ENCODE peak calls at places on chromosomes 6 and 20, in four cellular contexts. One of them, this sample, is unnamed.

GRCh38 chr6:111361648-111362047 is 121.4 kb downstream of the REV3L start:
- DNase-seq in dorsolateral prefrontal cortex: no peak
- DNase-seq in cardiac muscle cell: peak; percentile 66
- DNase-seq in T-helper 2 cell: no peak
- DNase-seq in this sample: peak; percentile 58

GRCh38 chr6:159701413-159701999 is 8.5 kb upstream of the SOD2 start:
- DNase-seq in dorsolateral prefrontal cortex: no peak
- DNase-seq in cardiac muscle cell: no peak
- DNase-seq in T-helper 2 cell: no peak
- DNase-seq in this sample: no peak

GRCh38 chr6:72040106-72040505 is 153.8 kb downstream of the RIMS1 start:
- DNase-seq in dorsolateral prefrontal cortex: no peak
- DNase-seq in cardiac muscle cell: peak; percentile 14
- DNase-seq in T-helper 2 cell: no peak
- DNase-seq in this sample: no peak

GRCh38 chr6:145895802-145896201 is 68.4 kb downstream of the SHPRH start:
- DNase-seq in dorsolateral prefrontal cortex: no peak
- DNase-seq in cardiac muscle cell: no peak
- DNase-seq in T-helper 2 cell: no peak
- DNase-seq in this sample: no peak

GRCh38 chr6:84967389-84967788 is 203.0 kb upstream of the TBX18 start:
- DNase-seq in dorsolateral prefrontal cortex: no peak
- DNase-seq in cardiac muscle cell: peak; percentile 31
- DNase-seq in T-helper 2 cell: no peak
- DNase-seq in this sample: no peak

GRCh38 chr6:40999498-41000070 is 39.4 kb downstream of the UNC5CL start:
- DNase-seq in dorsolateral prefrontal cortex: no peak
- DNase-seq in cardiac muscle cell: peak; percentile 74
- DNase-seq in T-helper 2 cell: no peak
- DNase-seq in this sample: peak; percentile 13

GRCh38 chr6:124743420-124743819 is 218.8 kb upstream of the RNF217 start:
- DNase-seq in dorsolateral prefrontal cortex: no peak
- DNase-seq in cardiac muscle cell: no peak
- DNase-seq in T-helper 2 cell: no peak
- DNase-seq in this sample: no peak

GRCh38 chr6:132418566-132418965 is 17.3 kb upstream of the MOXD1 start:
- DNase-seq in dorsolateral prefrontal cortex: no peak
- DNase-seq in cardiac muscle cell: no peak
- DNase-seq in T-helper 2 cell: no peak
- DNase-seq in this sample: no peak

GRCh38 chr6:148467926-148468325 is 125.3 kb downstream of the SASH1 start:
- DNase-seq in dorsolateral prefrontal cortex: no peak
- DNase-seq in cardiac muscle cell: no peak
- DNase-seq in T-helper 2 cell: no peak
- DNase-seq in this sample: no peak

GRCh38 chr6:115976321-115976870 is 84.3 kb downstream of the FRK start:
- DNase-seq in dorsolateral prefrontal cortex: no peak
- DNase-seq in cardiac muscle cell: no peak
- DNase-seq in T-helper 2 cell: no peak
- DNase-seq in this sample: peak; percentile 93

GRCh38 chr20:30511322-30512030 is 746.0 kb upstream of the DEFB115 start:
- DNase-seq in dorsolateral prefrontal cortex: no peak
- DNase-seq in cardiac muscle cell: no peak
- DNase-seq in T-helper 2 cell: no peak
- DNase-seq in this sample: no peak

GRCh38 chr6:151024597-151024996 is 159.1 kb downstream of the MTHFD1L start:
- DNase-seq in dorsolateral prefrontal cortex: no peak
- DNase-seq in cardiac muscle cell: no peak
- DNase-seq in T-helper 2 cell: no peak
- DNase-seq in this sample: no peak

GRCh38 chr6:157184202-157185015 is 138.9 kb downstream of the TMEM242 start:
- DNase-seq in dorsolateral prefrontal cortex: peak; percentile 68
- DNase-seq in cardiac muscle cell: peak; percentile 77
- DNase-seq in T-helper 2 cell: peak; percentile 40
- DNase-seq in this sample: peak; percentile 53

GRCh38 chr20:10551732-10552724 is 116.9 kb downstream of the SLX4IP start:
- DNase-seq in dorsolateral prefrontal cortex: no peak
- DNase-seq in cardiac muscle cell: peak; percentile 35
- DNase-seq in T-helper 2 cell: no peak
- DNase-seq in this sample: peak; percentile 9

GRCh38 chr6:97068211-97068610 is 143.7 kb downstream of the KLHL32 start:
- DNase-seq in dorsolateral prefrontal cortex: no peak
- DNase-seq in cardiac muscle cell: peak; percentile 23
- DNase-seq in T-helper 2 cell: no peak
- DNase-seq in this sample: no peak

GRCh38 chr20:57719951-57720350 is 10.1 kb upstream of the PMEPA1 start:
- DNase-seq in dorsolateral prefrontal cortex: no peak
- DNase-seq in cardiac muscle cell: no peak
- DNase-seq in T-helper 2 cell: no peak
- DNase-seq in this sample: no peak

GRCh38 chr6:150741633-150742200 is 123.8 kb upstream of the MTHFD1L start:
- DNase-seq in dorsolateral prefrontal cortex: no peak
- DNase-seq in cardiac muscle cell: peak; percentile 60
- DNase-seq in T-helper 2 cell: no peak
- DNase-seq in this sample: no peak

GRCh38 chr6:43950206-43950605 is 177.0 kb downstream of the MRPL14 start:
- DNase-seq in dorsolateral prefrontal cortex: no peak
- DNase-seq in cardiac muscle cell: no peak
- DNase-seq in T-helper 2 cell: no peak
- DNase-seq in this sample: no peak

GRCh38 chr6:53315086-53315724 is 33.5 kb downstream of the ELOVL5 start:
- DNase-seq in dorsolateral prefrontal cortex: no peak
- DNase-seq in cardiac muscle cell: no peak
- DNase-seq in T-helper 2 cell: no peak
- DNase-seq in this sample: no peak

GRCh38 chr6:29986199-29986598 is 43.9 kb downstream of the HLA-A start:
- DNase-seq in dorsolateral prefrontal cortex: no peak
- DNase-seq in cardiac muscle cell: no peak
- DNase-seq in T-helper 2 cell: no peak
- DNase-seq in this sample: no peak

GRCh38 chr20:61589055-61589385 is 337.0 kb downstream of the CDH4 start:
- DNase-seq in dorsolateral prefrontal cortex: no peak
- DNase-seq in cardiac muscle cell: no peak
- DNase-seq in T-helper 2 cell: no peak
- DNase-seq in this sample: no peak

GRCh38 chr6:15953152-15953880 is 175.6 kb upstream of the MYLIP start:
- DNase-seq in dorsolateral prefrontal cortex: no peak
- DNase-seq in cardiac muscle cell: peak; percentile 38
- DNase-seq in T-helper 2 cell: no peak
- DNase-seq in this sample: no peak

GRCh38 chr6:35287671-35288396 is 9.8 kb upstream of the DEF6 start:
- DNase-seq in dorsolateral prefrontal cortex: no peak
- DNase-seq in cardiac muscle cell: no peak
- DNase-seq in T-helper 2 cell: no peak
- DNase-seq in this sample: peak; percentile 29

This sample was measured in globus pallidus.